ENCODE peak calls at places on chromosomes 2 and 18, in six cellular contexts. C is mesendoderm, W is HCT116, Z is pancreas, I is lower lobe of right lung, O is sigmoid colon. V is an unnamed sample.

GRCh38 chr2:161412346-161412745 is 3.8 kb upstream of the TBR1 start:
- DNase-seq in Z (no peak), W (no peak), O (no peak), I (no peak), C (no peak), V (no peak)

GRCh38 chr2:67414867-67415266 is 17.7 kb downstream of the ETAA1 start:
- DNase-seq in Z (no peak), O (no peak), C (no peak), I (no peak), W (no peak), V (no peak)

GRCh38 chr2:20431772-20432171 is 15.1 kb upstream of the RHOB start:
- DNase-seq in Z (no peak), C (no peak), O (peak; percentile 21), I (no peak), W (no peak), V (no peak)

GRCh38 chr18:12328179-12328823 is 20.3 kb downstream of the TUBB6 start:
- DNase-seq in I (no peak), Z (no peak), C (no peak), O (peak; percentile 53), W (no peak), V (no peak)

GRCh38 chr2:152038451-152038958 is 60.3 kb downstream of the CACNB4 start:
- DNase-seq in Z (no peak), O (peak; percentile 73), C (peak; percentile 63), I (peak; percentile 63), W (no peak), V (no peak)

GRCh38 chr2:178756343-178756742 is 50.9 kb downstream of the TTN start:
- DNase-seq in O (no peak), W (no peak), C (no peak), Z (no peak), I (no peak), V (no peak)

GRCh38 chr2:202377308-202377736 is 1.2 kb downstream of the BMPR2 start:
- DNase-seq in Z (peak; percentile 38), O (peak; percentile 74), I (peak; percentile 62), W (no peak), C (no peak), V (peak; percentile 46)

GRCh38 chr2:498493-499178 is 178.6 kb downstream of the TMEM18 start:
- DNase-seq in I (no peak), Z (no peak), O (no peak), W (no peak), C (no peak), V (no peak)

GRCh38 chr2:188969236-188970032 is 4.7 kb upstream of the COL3A1 start:
- DNase-seq in Z (no peak), O (no peak), C (no peak), W (no peak), I (no peak), V (peak; percentile 45)

GRCh38 chr2:60480089-60480773 is 73.2 kb downstream of the BCL11A start:
- DNase-seq in Z (peak; percentile 50), W (no peak), O (no peak), I (no peak), C (no peak), V (no peak)

GRCh38 chr18:60146220-60146960 is 226.2 kb downstream of the MC4R start:
- DNase-seq in Z (no peak), W (no peak), I (no peak), O (no peak), C (no peak), V (no peak)

GRCh38 chr18:50401888-50402287 is 27.0 kb downstream of the SKA1 start:
- DNase-seq in W (no peak), I (peak; percentile 63), C (peak; percentile 71), Z (peak; percentile 93), O (no peak), V (peak; percentile 71)

GRCh38 chr2:36708119-36708741 is 11.7 kb downstream of the VIT start:
- DNase-seq in Z (no peak), W (peak; percentile 4), I (no peak), O (no peak), C (no peak), V (peak; percentile 79)

GRCh38 chr2:216694201-216694825 is 1.0 kb downstream of the IGFBP5 start:
- DNase-seq in I (peak; percentile 59), O (peak; percentile 89), W (no peak), C (peak; percentile 67), Z (peak; percentile 34), V (peak; percentile 61)

GRCh38 chr18:37537868-37538525 is 27.6 kb downstream of the CELF4 start:
- DNase-seq in C (peak; percentile 78), O (peak; percentile 76), Z (peak; percentile 81), W (peak; percentile 37), I (peak; percentile 80), V (peak; percentile 40)

GRCh38 chr18:67520276-67521035 is 3.9 kb upstream of the DSEL start:
- DNase-seq in O (peak; percentile 69), I (no peak), W (no peak), C (no peak), Z (no peak), V (peak; percentile 10)

GRCh38 chr18:75727479-75727878 is 300.0 kb upstream of the SMIM21 start:
- DNase-seq in C (peak; percentile 68), I (no peak), Z (peak; percentile 30), W (peak; percentile 21), O (no peak), V (peak; percentile 74)

GRCh38 chr18:74274690-74275089 is 17.1 kb downstream of the CYB5A start:
- DNase-seq in O (no peak), I (no peak), Z (no peak), W (no peak), C (no peak), V (no peak)

GRCh38 chr2:177265834-177266817 is 1.6 kb upstream of the NFE2L2 start:
- DNase-seq in W (no peak), Z (no peak), O (no peak), I (no peak), C (no peak), V (peak; percentile 25)
- H3K36me3 ChIP-seq in W (no peaks in the 10 kb centered on the region), Z (no peaks in the 10 kb centered on the region), O (no peaks in the 10 kb centered on the region), I (no peaks in the 10 kb centered on the region), C (no peaks in the 10 kb centered on the region), V (no peaks in the 10 kb centered on the region)

DNA sequence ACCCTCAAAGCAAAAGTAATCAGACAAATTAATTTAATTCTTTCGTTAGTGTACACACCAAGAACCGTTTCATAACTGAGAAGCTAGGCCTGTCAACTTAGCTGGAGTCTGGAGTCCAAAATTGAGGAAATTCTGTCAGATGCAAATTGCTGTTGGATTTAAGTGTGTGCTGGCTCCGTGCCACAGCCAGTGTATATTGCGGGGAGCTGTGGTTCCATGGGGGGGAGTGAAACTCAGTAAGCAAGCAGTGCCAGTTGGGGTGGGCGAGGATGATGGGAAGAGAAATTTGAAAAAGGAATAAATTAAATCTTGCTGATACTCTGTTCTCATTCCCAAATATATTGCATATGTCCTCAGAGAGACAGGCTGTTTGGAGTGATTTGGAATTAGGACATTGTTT is 4.0 kb downstream of the ARPC2 start:
- DNase-seq in C (no peak), W (no peak), Z (no peak), I (no peak), O (no peak), V (no peak)
- H3K4me1 ChIP-seq in C (peaks cover 5% of the 10 kb centered on the region), W (peaks cover 12% of the 10 kb centered on the region), Z (peaks cover 34% of the 10 kb centered on the region), I (peaks cover 80% of the 10 kb centered on the region), O (peaks cover 73% of the 10 kb centered on the region), V (no peaks in the 10 kb centered on the region)

DNA sequence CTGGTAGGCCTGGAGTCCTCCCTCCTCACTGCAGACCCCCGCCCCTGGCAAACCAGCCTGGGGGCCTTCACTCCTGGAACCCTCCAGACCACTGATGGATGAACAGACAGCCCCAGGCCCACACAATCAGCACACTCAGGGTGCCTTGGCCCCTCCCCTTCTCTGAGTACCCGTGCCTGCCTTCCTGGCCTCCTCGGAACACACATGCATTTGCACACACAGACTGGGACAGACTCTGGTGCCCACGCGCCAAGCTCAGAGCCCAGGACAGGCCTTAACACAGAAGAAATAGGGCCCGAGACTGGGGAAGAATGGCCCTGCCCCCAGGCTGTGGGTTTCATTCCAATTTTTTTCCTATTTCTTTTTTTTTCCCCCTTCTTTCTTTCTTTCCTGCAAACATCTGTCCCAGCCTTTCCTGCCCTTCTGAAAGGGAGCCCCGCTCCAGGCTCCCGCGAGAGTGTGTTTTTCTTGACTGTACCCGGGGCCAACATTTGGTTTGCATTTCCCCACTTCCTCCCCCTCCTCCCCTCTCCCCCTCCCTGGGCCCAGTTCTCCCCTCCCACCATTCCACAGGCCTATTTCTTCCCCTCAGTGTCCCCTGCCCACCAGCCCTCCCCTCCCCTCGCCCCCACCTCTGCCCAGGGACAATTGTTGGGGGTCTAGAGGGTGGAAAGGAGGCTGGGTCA is 613 bp upstream of the TNS1 start:
- DNase-seq in W (no peak), C (no peak), O (peak; percentile 85), I (no peak), Z (peak; percentile 57), V (no peak)
- H3K4me3 ChIP-seq in W (no peak overlapping the region), C (no peak overlapping the region), O (peak overlapping the region; percentile 30), I (peak overlapping the region; percentile 2), Z (peak overlapping the region; percentile 62), V (no peak overlapping the region)

DNA sequence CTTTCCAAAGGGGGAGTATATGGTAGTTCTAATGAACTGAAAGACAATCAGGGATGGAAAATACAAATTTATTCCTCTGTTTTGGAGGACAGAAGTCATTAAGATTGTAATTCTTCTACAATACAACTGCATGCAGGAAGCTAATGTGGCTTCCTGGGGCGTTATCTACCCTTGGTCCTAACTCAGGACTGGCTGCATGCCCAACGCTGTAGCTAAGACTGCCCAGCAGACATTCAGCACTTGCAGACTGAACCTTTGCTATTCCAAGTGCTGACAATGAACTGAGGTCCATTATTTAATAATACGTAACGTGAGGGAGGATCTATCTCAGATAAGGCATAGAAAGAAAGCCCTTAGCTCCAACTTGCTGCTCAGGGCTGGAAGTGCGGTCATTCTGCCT is 53.2 kb downstream of the ZAP70 start:
- DNase-seq in Z (no peak), C (no peak), O (no peak), W (no peak), I (no peak), V (no peak)
- H3K36me3 ChIP-seq in Z (peaks cover 5% of the 10 kb centered on the region), C (peaks cover 6% of the 10 kb centered on the region), O (no peaks in the 10 kb centered on the region), W (peaks cover 11% of the 10 kb centered on the region), I (peaks cover 55% of the 10 kb centered on the region), V (peaks cover 7% of the 10 kb centered on the region)

GRCh38 chr2:231127480-231127879 is 2.6 kb upstream of the HTR2B start:
- DNase-seq in O (no peak), I (no peak), W (no peak), C (no peak), Z (no peak), V (no peak)
- H3K4me1 ChIP-seq in O (peaks cover 17% of the 10 kb centered on the region), I (peaks cover 29% of the 10 kb centered on the region), W (no peaks in the 10 kb centered on the region), C (peaks cover 5% of the 10 kb centered on the region), Z (peaks cover 20% of the 10 kb centered on the region), V (peaks cover 44% of the 10 kb centered on the region)

GRCh38 chr18:35026407-35027061 is 14.7 kb upstream of the MAPRE2 start:
- DNase-seq in O (no peak), W (no peak), I (no peak), Z (no peak), C (peak; percentile 75), V (no peak)
- H3K4me3 ChIP-seq in O (no peak overlapping the region), W (no peak overlapping the region), I (no peak overlapping the region), Z (no peak overlapping the region), C (no peak overlapping the region), V (no peak overlapping the region)

GRCh38 chr2:54925022-54925421 is 125.2 kb downstream of the RTN4 start:
- DNase-seq in C (no peak), O (no peak), W (no peak), Z (no peak), I (no peak), V (no peak)
- H3K36me3 ChIP-seq in C (no peaks in the 10 kb centered on the region), O (no peaks in the 10 kb centered on the region), W (no peaks in the 10 kb centered on the region), Z (no peaks in the 10 kb centered on the region), I (no peaks in the 10 kb centered on the region), V (no peaks in the 10 kb centered on the region)

V was measured in SJCRH30.